ENCODE peak calls at places on chromosomes 11 and 22, in eight cellular contexts. V is GM04503; F is stimulated activated naive B cell treated with anti-CD40 and anti-IgM and Interleukin-4, amounts not matched to agents 10 μg/mL and 1 μg/mL and 100 μg/mL, for 72 hours; P is DMS 273 treated with DMSO at 0.1 percent for 48 hours; D is sigmoid colon; H is ureter; B is brain microvascular endothelial cell; X is HS-5. J is an unnamed sample.
A peak's percentile ranks its signal among the peaks of the same experiment; 100 is the strongest.

GRCh38 chr11:44030276-44030932 is 17.4 kb upstream of the ACCSL start:
- DNase-seq in F (no peak), P (no peak), D (peak; percentile 78), H (peak; percentile 55), B (peak; percentile 72), V (peak; percentile 73), X (no peak), J (peak; percentile 52)

GRCh38 chr11:2890466-2891241 is 5.1 kb upstream of the CDKN1C start:
- DNase-seq in H (peak; percentile 76), F (no peak), X (no peak), B (no peak), P (no peak), D (peak; percentile 91), V (no peak), J (no peak)

GRCh38 chr22:19879996-19880785 is 25.5 kb upstream of the GNB1L start:
- DNase-seq in D (peak; percentile 56), V (no peak), H (no peak), B (no peak), P (no peak), X (no peak), F (no peak), J (no peak)

GRCh38 chr11:65321828-65322495 is 7.3 kb downstream of the CDC42EP2 start:
- DNase-seq in V (no peak), B (no peak), H (no peak), F (no peak), X (no peak), D (peak; percentile 90), P (no peak), J (no peak)

GRCh38 chr11:2891291-2891690 is 5.7 kb upstream of the CDKN1C start:
- DNase-seq in F (no peak), H (no peak), V (no peak), D (no peak), X (no peak), P (no peak), B (no peak), J (no peak)

GRCh38 chr22:32539631-32540449 is 65.2 kb downstream of the FBXO7 start:
- DNase-seq in B (no peak), F (no peak), V (no peak), H (no peak), X (no peak), P (no peak), D (peak; percentile 36), J (no peak)

GRCh38 chr11:3156282-3156660 is 8.8 kb downstream of the OSBPL5 start:
- DNase-seq in P (no peak), D (peak; percentile 88), B (peak; percentile 45), X (no peak), H (no peak), V (no peak), F (no peak), J (no peak)

GRCh38 chr11:130418756-130419155 is 9.7 kb downstream of the ADAMTS8 start:
- DNase-seq in P (no peak), F (no peak), V (peak; percentile 65), B (no peak), D (no peak), X (no peak), H (no peak), J (no peak)